ENCODE peak calls at places on chromosome 15, in five cellular contexts. T is sciatic nerve, K is dermis microvascular lymphatic vessel endothelial cell, L is H4, S is colonic mucosa. W is an unnamed sample.
A peak's percentile ranks its signal among the peaks of the same experiment; 100 is the strongest.

GRCh38 chr15:39657714-39658113 is 76.8 kb downstream of the THBS1 start:
- DNase-seq in T (no peak), L (no peak), K (peak; percentile 40), S (no peak), W (peak; percentile 52)

GRCh38 chr15:31488437-31489204 is 162.0 kb downstream of the KLF13 start:
- DNase-seq in S (peak; percentile 81), L (peak; percentile 79), K (peak; percentile 89), T (no peak), W (peak; percentile 85)

GRCh38 chr15:36844453-36845094 is 255.8 kb downstream of the MEIS2 start:
- DNase-seq in K (no peak), L (peak; percentile 21), S (no peak), T (no peak), W (no peak)

GRCh38 chr15:82942691-82943090 is 9.8 kb downstream of the HOMER2 start:
- DNase-seq in S (no peak), T (no peak), K (no peak), L (peak; percentile 79), W (peak; percentile 21)

GRCh38 chr15:77016321-77016695 is 21.4 kb downstream of the PSTPIP1 start:
- DNase-seq in K (no peak), T (no peak), L (no peak), S (no peak), W (no peak)

GRCh38 chr15:79978694-79979519 is 7.9 kb upstream of the BCL2A1 start:
- DNase-seq in K (no peak), L (no peak), T (no peak), S (no peak), W (peak; percentile 72)

GRCh38 chr15:77019476-77020331 is 24.8 kb downstream of the PSTPIP1 start:
- DNase-seq in K (peak; percentile 40), S (no peak), L (no peak), T (no peak), W (no peak)

GRCh38 chr15:57595011-57595866 is 3.5 kb downstream of the MYZAP start:
- DNase-seq in T (no peak), K (peak; percentile 66), S (no peak), L (no peak), W (no peak)

GRCh38 chr15:83118968-83119367 is 11.5 kb downstream of the TM6SF1 start:
- DNase-seq in L (no peak), T (no peak), S (no peak), K (no peak), W (no peak)

GRCh38 chr15:40790723-40791122 is 16.2 kb upstream of the ZFYVE19 start:
- DNase-seq in S (no peak), T (no peak), K (no peak), L (no peak), W (peak; percentile 4)

GRCh38 chr15:43531018-43531667 is 13.7 kb downstream of the MAP1A start:
- DNase-seq in K (no peak), T (peak; percentile 42), L (no peak), S (no peak), W (no peak)

GRCh38 chr15:76994971-76995945 is at the start of gene PSTPIP1:
- DNase-seq in T (peak; percentile 59), L (no peak), S (no peak), K (no peak), W (no peak)

GRCh38 chr15:89783111-89783860 is 7.2 kb downstream of the MESP2 start:
- DNase-seq in L (no peak), K (no peak), T (no peak), S (peak; percentile 50), W (peak; percentile 42)

GRCh38 chr15:93173369-93173768 is 84.4 kb upstream of the RGMA start:
- DNase-seq in L (no peak), K (peak; percentile 2), T (no peak), S (no peak), W (peak; percentile 33)

GRCh38 chr15:69976366-69976994 is 121.2 kb downstream of the TLE3 start:
- DNase-seq in T (no peak), S (peak; percentile 49), K (peak; percentile 56), L (peak; percentile 34), W (peak; percentile 12)

GRCh38 chr15:42344763-42345162 is 14.5 kb upstream of the CAPN3 start:
- DNase-seq in L (peak; percentile 25), K (peak; percentile 69), S (no peak), T (no peak), W (peak; percentile 82)

GRCh38 chr15:63348392-63348791 is 33.3 kb downstream of the CA12 start:
- DNase-seq in T (no peak), K (peak; percentile 77), S (peak; percentile 78), L (peak; percentile 86), W (peak; percentile 65)

GRCh38 chr15:60752973-60753720 is 274.2 kb upstream of the ICE2 start:
- DNase-seq in L (no peak), T (no peak), S (no peak), K (no peak), W (no peak)

GRCh38 chr15:64004582-64004981 is 41.7 kb downstream of the DAPK2 start:
- DNase-seq in S (peak; percentile 86), T (peak; percentile 59), L (peak; percentile 42), K (peak; percentile 33), W (peak; percentile 34)

GRCh38 chr15:86439614-86440013 is 359.9 kb downstream of the AGBL1 start:
- DNase-seq in S (no peak), L (no peak), K (no peak), T (no peak), W (no peak)

GRCh38 chr15:78387678-78388077 is 47.5 kb downstream of the CRABP1 start:
- DNase-seq in L (no peak), K (no peak), T (no peak), S (no peak), W (no peak)

GRCh38 chr15:62163847-62164499 is 1.1 kb downstream of the C2CD4B start:
- DNase-seq in S (no peak), K (peak; percentile 40), T (no peak), L (no peak), W (no peak)

GRCh38 chr15:85009435-85009834 is 27.8 kb downstream of the PDE8A start:
- DNase-seq in L (no peak), T (no peak), S (no peak), K (no peak), W (no peak)